ENCODE peak calls at places on chromosomes 1 and 21, in nine cellular contexts. One of them, this sample, is unnamed.

GRCh38 chr1:154951901-154952657 is 3.8 kb downstream of the PBXIP1 start:
- DNase-seq in heart right ventricle: no peak
- DNase-seq in mucosa of descending colon: no peak
- DNase-seq in OCI-LY7: peak
- DNase-seq in transverse colon: peak
- DNase-seq in H9: no peak
- DNase-seq in right atrium auricular region: no peak
- DNase-seq in fibroblast of mammary gland: no peak
- DNase-seq in neural crest cell: no peak
- DNase-seq in this sample: no peak

GRCh38 chr1:90707363-90707710 is 9.8 kb downstream of the BARHL2 start:
- DNase-seq in transverse colon: peak
- DNase-seq in H9: peak
- DNase-seq in heart right ventricle: no peak
- DNase-seq in OCI-LY7: no peak
- DNase-seq in mucosa of descending colon: peak
- DNase-seq in neural crest cell: no peak
- DNase-seq in right atrium auricular region: no peak
- DNase-seq in fibroblast of mammary gland: peak
- DNase-seq in this sample: no peak

GRCh38 chr1:181469829-181470228 is 13.5 kb upstream of the CACNA1E start:
- DNase-seq in mucosa of descending colon: no peak
- DNase-seq in heart right ventricle: no peak
- DNase-seq in OCI-LY7: no peak
- DNase-seq in H9: no peak
- DNase-seq in right atrium auricular region: no peak
- DNase-seq in neural crest cell: no peak
- DNase-seq in transverse colon: no peak
- DNase-seq in fibroblast of mammary gland: peak
- DNase-seq in this sample: no peak

GRCh38 chr1:17125756-17126237 is 6.5 kb upstream of the PADI2 start:
- DNase-seq in neural crest cell: peak
- DNase-seq in fibroblast of mammary gland: peak
- DNase-seq in right atrium auricular region: peak
- DNase-seq in heart right ventricle: peak
- DNase-seq in OCI-LY7: peak
- DNase-seq in transverse colon: peak
- DNase-seq in mucosa of descending colon: peak
- DNase-seq in H9: peak
- DNase-seq in this sample: peak

GRCh38 chr1:92085727-92086126 is 5.6 kb downstream of the BTBD8 start:
- DNase-seq in fibroblast of mammary gland: peak
- DNase-seq in mucosa of descending colon: peak
- DNase-seq in OCI-LY7: no peak
- DNase-seq in right atrium auricular region: no peak
- DNase-seq in heart right ventricle: no peak
- DNase-seq in H9: no peak
- DNase-seq in transverse colon: no peak
- DNase-seq in neural crest cell: no peak
- DNase-seq in this sample: no peak

GRCh38 chr1:56923207-56923606 is 42.6 kb downstream of the C8B start:
- DNase-seq in H9: no peak
- DNase-seq in transverse colon: no peak
- DNase-seq in heart right ventricle: no peak
- DNase-seq in neural crest cell: no peak
- DNase-seq in right atrium auricular region: no peak
- DNase-seq in OCI-LY7: no peak
- DNase-seq in fibroblast of mammary gland: no peak
- DNase-seq in mucosa of descending colon: no peak
- DNase-seq in this sample: no peak

GRCh38 chr1:19643113-19643512 is 998 bp upstream of the NBL1 start:
- DNase-seq in H9: no peak
- DNase-seq in OCI-LY7: no peak
- DNase-seq in heart right ventricle: no peak
- DNase-seq in fibroblast of mammary gland: peak
- DNase-seq in neural crest cell: no peak
- DNase-seq in transverse colon: peak
- DNase-seq in mucosa of descending colon: peak
- DNase-seq in right atrium auricular region: no peak
- DNase-seq in this sample: no peak

GRCh38 chr1:65512967-65513777 is 92.7 kb downstream of the LEPR start:
- DNase-seq in fibroblast of mammary gland: no peak
- DNase-seq in transverse colon: no peak
- DNase-seq in neural crest cell: no peak
- DNase-seq in OCI-LY7: no peak
- DNase-seq in H9: no peak
- DNase-seq in right atrium auricular region: no peak
- DNase-seq in mucosa of descending colon: no peak
- DNase-seq in heart right ventricle: no peak
- DNase-seq in this sample: no peak

GRCh38 chr1:224169876-224170275 is 13.2 kb upstream of the DEGS1 start:
- DNase-seq in transverse colon: no peak
- DNase-seq in fibroblast of mammary gland: no peak
- DNase-seq in OCI-LY7: no peak
- DNase-seq in neural crest cell: no peak
- DNase-seq in heart right ventricle: no peak
- DNase-seq in right atrium auricular region: no peak
- DNase-seq in mucosa of descending colon: no peak
- DNase-seq in H9: no peak
- DNase-seq in this sample: no peak

GRCh38 chr1:224173523-224173922 is 9.5 kb upstream of the DEGS1 start:
- DNase-seq in right atrium auricular region: no peak
- DNase-seq in heart right ventricle: no peak
- DNase-seq in mucosa of descending colon: no peak
- DNase-seq in fibroblast of mammary gland: no peak
- DNase-seq in OCI-LY7: no peak
- DNase-seq in transverse colon: no peak
- DNase-seq in H9: no peak
- DNase-seq in neural crest cell: no peak
- DNase-seq in this sample: no peak

GRCh38 chr1:224172229-224172628 is 10.8 kb upstream of the DEGS1 start:
- DNase-seq in OCI-LY7: no peak
- DNase-seq in fibroblast of mammary gland: no peak
- DNase-seq in transverse colon: no peak
- DNase-seq in neural crest cell: no peak
- DNase-seq in mucosa of descending colon: no peak
- DNase-seq in H9: no peak
- DNase-seq in right atrium auricular region: no peak
- DNase-seq in heart right ventricle: no peak
- DNase-seq in this sample: no peak

GRCh38 chr1:224168859-224169380 is 14.1 kb upstream of the DEGS1 start:
- DNase-seq in H9: no peak
- DNase-seq in OCI-LY7: peak
- DNase-seq in right atrium auricular region: no peak
- DNase-seq in fibroblast of mammary gland: peak
- DNase-seq in heart right ventricle: no peak
- DNase-seq in neural crest cell: no peak
- DNase-seq in mucosa of descending colon: peak
- DNase-seq in transverse colon: no peak
- DNase-seq in this sample: no peak

GRCh38 chr1:224170748-224171478 is 12.1 kb upstream of the DEGS1 start:
- DNase-seq in transverse colon: peak
- DNase-seq in OCI-LY7: peak
- DNase-seq in fibroblast of mammary gland: peak
- DNase-seq in heart right ventricle: no peak
- DNase-seq in right atrium auricular region: no peak
- DNase-seq in H9: peak
- DNase-seq in neural crest cell: no peak
- DNase-seq in mucosa of descending colon: peak
- DNase-seq in this sample: no peak
- TF ChIP-seq CTCF in transverse colon: peak
- TF ChIP-seq CTCF in OCI-LY7: peak
- TF ChIP-seq CTCF in fibroblast of mammary gland: peak
- TF ChIP-seq CTCF in heart right ventricle: peak
- TF ChIP-seq CTCF in right atrium auricular region: no peak
- TF ChIP-seq CTCF in H9: peak
- TF ChIP-seq CTCF in neural crest cell: peak
- TF ChIP-seq CTCF in mucosa of descending colon: no peak
- TF ChIP-seq CTCF in this sample: peak

GRCh38 chr1:59025201-59025600 is 241.4 kb upstream of the JUN start:
- DNase-seq in fibroblast of mammary gland: peak
- DNase-seq in OCI-LY7: no peak
- DNase-seq in mucosa of descending colon: no peak
- DNase-seq in neural crest cell: no peak
- DNase-seq in right atrium auricular region: no peak
- DNase-seq in heart right ventricle: no peak
- DNase-seq in transverse colon: no peak
- DNase-seq in H9: no peak
- DNase-seq in this sample: no peak
- TF ChIP-seq CTCF in fibroblast of mammary gland: no peak
- TF ChIP-seq CTCF in OCI-LY7: no peak
- TF ChIP-seq CTCF in mucosa of descending colon: no peak
- TF ChIP-seq CTCF in neural crest cell: no peak
- TF ChIP-seq CTCF in right atrium auricular region: no peak
- TF ChIP-seq CTCF in heart right ventricle: no peak
- TF ChIP-seq CTCF in transverse colon: no peak
- TF ChIP-seq CTCF in H9: no peak
- TF ChIP-seq CTCF in this sample: no peak

DNA sequence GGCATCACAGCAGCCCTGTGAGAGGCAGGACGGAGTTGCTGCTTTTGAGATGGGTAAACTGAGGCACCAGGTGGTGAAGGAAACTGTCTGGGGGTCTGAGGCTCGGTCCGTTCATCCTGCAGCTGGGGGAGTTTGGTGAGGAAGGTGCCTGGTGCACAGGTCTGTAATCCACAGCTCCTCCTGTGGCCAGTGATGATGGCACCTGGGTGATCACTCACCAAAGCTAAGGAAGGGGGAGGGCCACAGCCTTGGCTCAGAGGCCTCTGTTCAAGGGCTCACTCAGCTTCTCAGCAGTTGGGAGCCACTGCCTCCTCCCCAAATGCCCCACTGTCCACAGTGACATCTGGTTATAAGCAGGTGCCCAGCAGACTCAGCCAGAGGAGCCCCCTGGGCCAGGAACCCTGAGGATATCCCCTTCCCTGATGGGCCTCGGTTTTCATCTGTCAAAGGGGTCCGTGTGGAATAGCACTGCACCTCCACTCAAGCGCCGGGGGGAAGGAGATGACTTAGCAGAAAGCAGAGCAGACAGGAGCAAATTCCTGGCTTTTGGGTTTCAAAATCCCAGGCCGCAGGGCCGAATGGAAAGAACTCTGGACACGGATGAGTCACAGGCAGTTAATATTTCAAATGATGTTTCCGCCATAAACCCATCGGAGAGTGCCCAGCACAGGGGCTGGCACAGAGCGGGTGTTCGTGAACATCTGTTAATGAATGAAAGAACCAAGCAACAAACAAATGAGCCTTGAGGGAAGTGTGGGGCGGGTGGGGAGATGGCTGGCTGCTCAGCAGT is 82.8 kb downstream of the DMRTB1 start:
- DNase-seq in fibroblast of mammary gland: peak
- DNase-seq in neural crest cell: no peak
- DNase-seq in heart right ventricle: peak
- DNase-seq in right atrium auricular region: no peak
- DNase-seq in transverse colon: peak
- DNase-seq in mucosa of descending colon: no peak
- DNase-seq in OCI-LY7: peak
- DNase-seq in H9: peak
- DNase-seq in this sample: peak
- TF ChIP-seq CTCF in fibroblast of mammary gland: peak
- TF ChIP-seq CTCF in neural crest cell: peak
- TF ChIP-seq CTCF in heart right ventricle: no peak
- TF ChIP-seq CTCF in right atrium auricular region: no peak
- TF ChIP-seq CTCF in transverse colon: peak
- TF ChIP-seq CTCF in mucosa of descending colon: no peak
- TF ChIP-seq CTCF in OCI-LY7: peak
- TF ChIP-seq CTCF in H9: peak
- TF ChIP-seq CTCF in this sample: peak

DNA sequence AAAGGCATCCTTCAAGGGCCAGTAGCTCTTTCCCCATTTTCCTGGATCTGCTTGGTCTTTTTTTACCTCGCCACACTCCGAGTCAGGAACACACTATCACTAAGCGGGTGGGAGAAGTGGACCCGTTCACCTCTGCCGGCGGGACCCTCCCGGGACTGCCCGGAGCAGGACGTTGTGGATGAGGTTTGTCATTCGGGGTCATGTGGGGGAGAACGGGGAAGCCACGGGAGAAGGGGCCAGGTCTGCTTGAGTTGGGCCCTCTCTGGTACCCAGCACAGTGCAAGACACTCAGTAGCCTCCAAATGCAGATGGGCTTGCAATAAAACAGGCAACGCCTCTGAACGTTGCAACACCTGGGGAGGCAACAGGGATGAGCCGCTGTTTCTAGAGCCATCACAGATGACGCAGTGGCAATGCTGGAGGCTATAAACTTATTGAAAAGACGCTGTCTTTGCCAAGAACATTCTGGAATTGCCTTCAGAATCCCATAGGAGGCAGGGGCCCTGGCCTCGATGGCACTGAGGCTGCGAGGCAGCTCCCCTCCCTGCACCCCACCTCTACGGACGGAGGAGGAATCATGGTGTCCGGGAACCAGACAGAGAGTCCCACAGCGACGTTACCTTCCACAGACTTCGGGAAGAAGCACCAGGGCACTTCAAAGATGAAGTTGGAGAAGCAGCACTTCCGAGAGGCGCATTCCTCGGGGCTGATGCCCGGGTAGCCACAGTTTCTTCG is 3.8 kb downstream of the TFF2 start:
- DNase-seq in H9: no peak
- DNase-seq in neural crest cell: no peak
- DNase-seq in heart right ventricle: no peak
- DNase-seq in OCI-LY7: no peak
- DNase-seq in mucosa of descending colon: no peak
- DNase-seq in transverse colon: no peak
- DNase-seq in right atrium auricular region: no peak
- DNase-seq in fibroblast of mammary gland: no peak
- DNase-seq in this sample: no peak
- TF ChIP-seq CTCF in H9: no peak
- TF ChIP-seq CTCF in neural crest cell: no peak
- TF ChIP-seq CTCF in heart right ventricle: no peak
- TF ChIP-seq CTCF in OCI-LY7: no peak
- TF ChIP-seq CTCF in mucosa of descending colon: no peak
- TF ChIP-seq CTCF in transverse colon: no peak
- TF ChIP-seq CTCF in right atrium auricular region: no peak
- TF ChIP-seq CTCF in fibroblast of mammary gland: no peak
- TF ChIP-seq CTCF in this sample: no peak